ENCODE peak calls at places on chromosomes 13 and 19, in five cellular contexts. S is activated naive CD8-positive, alpha-beta T cell treated with anti-CD3 and anti-CD28 coated beads, Interleukin-2, amount 50 U/mL, for 24 hours; A is NCI-H1092 treated with DMSO at 0.1 percent for 48 hours; Q is substantia nigra; P is T-helper 2 cell. C is an unnamed sample.

GRCh38 chr13:44249439-44249838 is 124.2 kb upstream of the SERP2 start:
- DNase-seq in S (no peak), A (peak; percentile 5), Q (no peak), P (no peak), C (no peak)

GRCh38 chr13:98581971-98582702 is 5.2 kb upstream of the STK24 start:
- DNase-seq in S (no peak), A (peak; percentile 42), Q (no peak), P (no peak), C (no peak)

GRCh38 chr19:10773969-10774368 is 56.1 kb downstream of the DNM2 start:
- DNase-seq in S (no peak), A (no peak), Q (no peak), P (no peak), C (no peak)

GRCh38 chr13:61664821-61665705 is 249.4 kb upstream of the PCDH20 start:
- DNase-seq in S (no peak), A (peak; percentile 9), Q (no peak), P (no peak), C (no peak)

GRCh38 chr19:19662344-19662743 is 1.1 kb downstream of the ATP13A1 start:
- DNase-seq in S (no peak), A (no peak), Q (no peak), P (no peak), C (no peak)

GRCh38 chr13:26710166-26710565 is 50.4 kb downstream of the GPR12 start:
- DNase-seq in S (no peak), A (no peak), Q (no peak), P (no peak), C (no peak)

GRCh38 chr19:8663920-8664670 is 33.7 kb downstream of the NFILZ start:
- DNase-seq in S (peak; percentile 56), A (no peak), Q (no peak), P (peak; percentile 17), C (peak; percentile 15)

GRCh38 chr19:18683955-18684641 is 618 bp downstream of the CRTC1 start:
- DNase-seq in S (no peak), A (no peak), Q (no peak), P (no peak), C (no peak)

GRCh38 chr13:39531646-39532045 is 71.3 kb downstream of the LHFPL6 start:
- DNase-seq in S (no peak), A (no peak), Q (no peak), P (no peak), C (no peak)

C was measured in CD8-positive, alpha-beta memory T cell.